ENCODE peak calls at places on chromosomes 6 and 20, in four cellular contexts. O is pancreas, T is lung, F is cardiac muscle cell. V is an unnamed sample.
A peak's percentile ranks its signal among the peaks of the same experiment; 100 is the strongest.

GRCh38 chr6:151036869-151037680 is 171.6 kb downstream of the MTHFD1L start:
- DNase-seq in F (no peak), T (no peak), O (no peak), V (no peak)

GRCh38 chr6:1624071-1624847 is 14.5 kb downstream of the FOXC1 start:
- DNase-seq in F (no peak), T (no peak), O (peak; percentile 56), V (no peak)

GRCh38 chr20:25447671-25448070 is 40.2 kb downstream of the GINS1 start:
- DNase-seq in O (no peak), F (no peak), T (no peak), V (no peak)

GRCh38 chr6:166604328-166604727 is 17.9 kb upstream of the RAMACL start:
- DNase-seq in F (no peak), O (no peak), T (no peak), V (no peak)

GRCh38 chr6:63598001-63598250 is 25.6 kb downstream of the LOC128125822 start:
- DNase-seq in T (no peak), F (no peak), O (no peak), V (no peak)

GRCh38 chr6:103677290-103677689 is 1182.4 kb downstream of the HACE1 start:
- DNase-seq in F (no peak), O (no peak), T (no peak), V (no peak)

GRCh38 chr20:46715292-46715756 is 5.9 kb downstream of the SLC2A10 start:
- DNase-seq in T (no peak), O (no peak), F (no peak), V (peak; percentile 46)

GRCh38 chr6:37004044-37004984 is 1.1 kb upstream of the FGD2 start:
- DNase-seq in O (no peak), T (no peak), F (no peak), V (peak; percentile 98)

GRCh38 chr6:161694995-161695394 is 421.1 kb upstream of the AGPAT4 start:
- DNase-seq in T (no peak), O (no peak), F (peak; percentile 15), V (no peak)

GRCh38 chr6:127200114-127200513 is 66.5 kb upstream of the RNF146 start:
- DNase-seq in O (no peak), F (no peak), T (no peak), V (no peak)

GRCh38 chr20:23061713-23062561 is 12.5 kb upstream of the THBD start:
- DNase-seq in T (no peak), O (no peak), F (no peak), V (peak; percentile 17)

GRCh38 chr6:104788400-104788799 is 71.3 kb downstream of the HACE1 start:
- DNase-seq in O (no peak), F (no peak), T (no peak), V (no peak)

GRCh38 chr6:30260036-30260504 is 46.9 kb upstream of the TRIM26 start:
- DNase-seq in T (no peak), O (peak; percentile 60), F (no peak), V (peak; percentile 15)

GRCh38 chr6:73604020-73604419 is 49.8 kb downstream of the SLC17A5 start:
- DNase-seq in F (peak; percentile 38), T (no peak), O (no peak), V (no peak)

GRCh38 chr6:154341876-154342275 is 14.7 kb downstream of the IPCEF1 start:
- DNase-seq in F (no peak), O (no peak), T (no peak), V (no peak)

GRCh38 chr6:79821859-79822258 is 125.5 kb downstream of the ELOVL4 start:
- DNase-seq in F (no peak), T (no peak), O (no peak), V (no peak)

GRCh38 chr6:117110737-117111136 is 154.6 kb upstream of the VGLL2 start:
- DNase-seq in F (no peak), T (no peak), O (no peak), V (no peak)

GRCh38 chr6:108675226-108676160 is 114.8 kb downstream of the FOXO3 start:
- DNase-seq in O (no peak), F (peak; percentile 14), T (no peak), V (no peak)

GRCh38 chr6:139330271-139330670 is 38.5 kb upstream of the TXLNB start:
- DNase-seq in T (no peak), F (no peak), O (no peak), V (no peak)

GRCh38 chr6:148907573-148907972 is 160.7 kb downstream of the UST start:
- DNase-seq in T (no peak), F (no peak), O (no peak), V (no peak)

GRCh38 chr20:58639182-58640146 is 11.6 kb upstream of the STX16 start:
- DNase-seq in F (no peak), T (no peak), O (no peak), V (no peak)

GRCh38 chr6:44087623-44088022 is 39.6 kb downstream of the MRPL14 start:
- DNase-seq in O (no peak), F (no peak), T (no peak), V (no peak)

GRCh38 chr6:37365791-37366190 is 12.0 kb downstream of the RNF8 start:
- DNase-seq in F (no peak), O (no peak), T (no peak), V (no peak)

GRCh38 chr20:5056801-5057599 is 55.7 kb upstream of the SLC23A2 start:
- DNase-seq in T (peak; percentile 34), F (no peak), O (no peak), V (no peak)

GRCh38 chr6:25223421-25224052 is 55.6 kb upstream of the CARMIL1 start:
- DNase-seq in T (peak; percentile 54), O (peak; percentile 76), F (peak; percentile 71), V (peak; percentile 81)
- H3K27ac ChIP-seq in T (no peak overlapping the region), O (no peak overlapping the region), F (no peak overlapping the region), V (peak overlapping the region; percentile 27)

GRCh38 chr6:50709366-50709734 is 4.0 kb upstream of the TFAP2D start:
- DNase-seq in F (no peak), T (no peak), O (no peak), V (no peak)

GRCh38 chr6:50713226-50713625 is at the start of gene TFAP2D:
- DNase-seq in F (no peak), T (no peak), O (no peak), V (no peak)

GRCh38 chr6:50712291-50712690 is 1.0 kb upstream of the TFAP2D start:
- DNase-seq in T (no peak), F (no peak), O (no peak), V (no peak)

GRCh38 chr6:50713977-50714486 is 706 bp downstream of the TFAP2D start:
- DNase-seq in T (no peak), F (no peak), O (no peak), V (no peak)

GRCh38 chr6:50711686-50712085 is 1.6 kb upstream of the TFAP2D start:
- DNase-seq in O (no peak), T (no peak), F (no peak), V (no peak)
- H3K9me3 ChIP-seq in O (no peaks in the 10 kb centered on the region), T (no peaks in the 10 kb centered on the region), F (no peaks in the 10 kb centered on the region), V (no peaks in the 10 kb centered on the region)

GRCh38 chr20:38874460-38875169 is 51.6 kb upstream of the FAM83D start:
- DNase-seq in T (no peak), F (no peak), O (no peak), V (no peak)

GRCh38 chr20:38878798-38879197 is 47.4 kb upstream of the FAM83D start:
- DNase-seq in O (peak; percentile 41), T (no peak), F (peak; percentile 85), V (no peak)

GRCh38 chr20:38880952-38881735 is 45.1 kb upstream of the FAM83D start:
- DNase-seq in F (no peak), O (peak; percentile 39), T (no peak), V (no peak)

GRCh38 chr20:38875170-38875993 is 50.8 kb upstream of the FAM83D start:
- DNase-seq in F (no peak), T (no peak), O (no peak), V (peak; percentile 21)

DNA sequence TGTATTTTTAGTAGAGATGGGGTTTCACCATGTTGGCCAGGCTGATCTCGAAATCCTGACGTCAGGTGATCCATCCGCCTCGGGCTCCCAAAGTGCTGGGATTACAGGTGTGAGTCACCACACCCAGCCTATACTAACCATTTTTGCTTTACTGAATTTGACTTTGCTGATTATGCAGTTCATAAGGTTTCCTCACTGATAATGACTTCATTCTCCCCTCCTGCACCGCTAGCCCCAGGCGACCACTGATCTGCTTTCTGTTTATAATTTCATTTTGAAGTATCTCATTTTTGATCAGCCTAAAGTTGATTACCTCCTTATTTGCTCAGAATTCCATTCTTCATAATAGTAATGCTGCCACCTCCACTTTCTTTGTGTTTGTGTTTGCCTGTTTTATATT is 48.7 kb upstream of the FAM83D start:
- DNase-seq in O (no peak), T (no peak), F (no peak), V (no peak)
- H3K4me1 ChIP-seq in O (no peaks in the 10 kb centered on the region), T (peaks cover 6% of the 10 kb centered on the region), F (no peaks in the 10 kb centered on the region), V (no peaks in the 10 kb centered on the region)

GRCh38 chr20:41047279-41047974 is 18.8 kb downstream of the TOP1 start:
- DNase-seq in T (no peak), F (no peak), O (no peak), V (no peak)
- H3K27ac ChIP-seq in T (peak overlapping the region; percentile 42), F (peak overlapping the region; percentile 56), O (no peak overlapping the region), V (peak overlapping the region; percentile 71)

DNA sequence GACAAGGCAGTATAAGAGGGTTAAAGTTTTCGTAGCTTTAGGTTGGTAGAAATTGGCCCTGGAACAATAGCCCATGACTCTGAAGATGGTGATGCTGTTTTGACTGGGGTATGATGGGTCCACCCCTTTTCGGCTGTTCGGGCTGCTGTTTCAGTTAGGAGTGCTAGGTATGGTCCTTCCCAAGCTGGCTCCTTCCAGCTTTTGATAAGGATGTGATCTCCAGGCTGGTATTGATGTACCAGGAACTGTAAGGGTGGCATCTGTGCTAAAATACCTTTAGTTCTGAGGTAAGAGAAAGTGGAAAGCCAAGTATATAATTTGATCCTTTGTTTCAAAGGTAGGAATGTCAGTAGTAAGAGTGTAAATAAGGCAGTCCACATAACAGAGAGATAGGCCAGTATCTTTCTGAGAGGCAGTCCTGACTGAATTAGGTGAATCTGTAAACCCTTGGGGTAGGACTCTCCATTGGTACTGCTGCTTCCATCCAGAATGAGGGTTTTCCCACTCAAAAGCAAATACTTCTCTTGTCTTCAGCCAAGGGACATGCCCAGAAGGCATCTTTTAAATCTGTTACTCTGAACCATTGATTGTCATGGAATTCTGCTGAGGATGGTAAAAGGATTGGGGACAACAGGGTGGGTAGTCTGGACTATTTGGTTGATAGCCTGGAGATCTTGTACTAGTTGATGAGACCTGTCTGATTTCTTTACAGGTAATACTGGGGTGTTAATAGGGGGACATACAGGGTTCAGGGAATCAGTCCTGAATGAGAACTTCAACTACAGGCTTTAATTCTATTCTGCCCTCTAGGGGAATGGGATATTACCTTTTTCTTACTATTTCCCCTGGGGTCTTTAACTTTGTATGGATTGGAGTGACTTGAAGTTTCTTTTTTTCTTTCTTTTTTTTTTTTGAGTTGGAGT is 6.1 kb upstream of the ZNFX1 start:
- DNase-seq in T (no peak), O (no peak), F (no peak), V (no peak)
- H3K9me3 ChIP-seq in T (no peaks in the 10 kb centered on the region), O (no peaks in the 10 kb centered on the region), F (no peaks in the 10 kb centered on the region), V (no peaks in the 10 kb centered on the region)